ENCODE peak calls at places on chromosomes 1 and 21, in nine cellular contexts. U is H1, R is stomach, W is pancreas, M is mucosa of descending colon, G is A673, Q is lower lobe of right lung, J is iPS DF 6.9, S is K562. O is an unnamed sample. For H3K4me1, the result is how much of the 10 kb centered on the place peaks cover.

GRCh38 chr1:168509204-168509603 is 34.6 kb downstream of the XCL2 start:
- DNase-seq in U (no peak), R (no peak), W (no peak), M (no peak), G (no peak), Q (no peak), J (no peak), S (no peak), O (no peak)

GRCh38 chr1:145886390-145886789 is 724 bp upstream of the ANKRD35 start:
- DNase-seq in U (no peak), R (no peak), W (no peak), M (no peak), G (no peak), Q (no peak), J (no peak), S (peak), O (no peak)

GRCh38 chr1:41670558-41670957 is 186.1 kb upstream of the EDN2 start:
- DNase-seq in U (no peak), R (no peak), W (no peak), M (no peak), G (no peak), Q (no peak), J (no peak), S (no peak), O (no peak)

GRCh38 chr1:48917901-48918603 is 141.4 kb upstream of the BEND5 start:
- DNase-seq in U (no peak), R (no peak), W (no peak), M (no peak), G (no peak), Q (peak), J (no peak), S (no peak), O (no peak)

GRCh38 chr1:10424034-10424433 is 6.2 kb upstream of the CENPS start:
- DNase-seq in U (no peak), R (no peak), W (no peak), M (no peak), G (no peak), Q (no peak), J (no peak), S (peak), O (no peak)

GRCh38 chr21:45594721-45595489 is 48.6 kb upstream of the PCBP3 start:
- DNase-seq in U (no peak), R (no peak), W (no peak), M (no peak), G (no peak), Q (peak), J (no peak), S (no peak), O (no peak)

GRCh38 chr1:18280956-18281355 is 173.4 kb downstream of the IGSF21 start:
- DNase-seq in U (no peak), R (no peak), W (no peak), M (no peak), G (no peak), Q (no peak), J (no peak), S (no peak), O (no peak)

GRCh38 chr1:224819861-224820260 is 109.6 kb upstream of the DNAH14 start:
- DNase-seq in U (no peak), R (no peak), W (no peak), M (no peak), G (no peak), Q (no peak), J (no peak), S (no peak), O (no peak)

GRCh38 chr1:5955479-5955977 is 36.7 kb downstream of the NPHP4 start:
- DNase-seq in U (no peak), R (no peak), W (no peak), M (no peak), G (no peak), Q (no peak), J (no peak), S (no peak), O (no peak)

GRCh38 chr1:24094554-24094953 is 17.4 kb downstream of the MYOM3 start:
- DNase-seq in U (no peak), R (no peak), W (peak), M (no peak), G (no peak), Q (peak), J (no peak), S (no peak), O (no peak)

GRCh38 chr1:9344426-9345200 is 51.9 kb downstream of the SPSB1 start:
- DNase-seq in U (no peak), R (no peak), W (no peak), M (no peak), G (no peak), Q (no peak), J (no peak), S (no peak), O (no peak)

GRCh38 chr1:206923961-206924548 is 2.3 kb upstream of the FCMR start:
- DNase-seq in U (no peak), R (no peak), W (no peak), M (no peak), G (no peak), Q (no peak), J (no peak), S (no peak), O (no peak)

GRCh38 chr1:19081218-19081893 is 124.9 kb upstream of the IFFO2 start:
- DNase-seq in U (no peak), R (no peak), W (no peak), M (no peak), G (peak), Q (no peak), J (no peak), S (peak), O (no peak)

GRCh38 chr1:226608699-226609505 is 60.3 kb downstream of the STUM start:
- DNase-seq in U (peak), R (peak), W (no peak), M (no peak), G (peak), Q (peak), J (peak), S (peak), O (no peak)

GRCh38 chr1:30692201-30692947 is 31.0 kb downstream of the MATN1 start:
- DNase-seq in U (no peak), R (no peak), W (no peak), M (no peak), G (no peak), Q (no peak), J (no peak), S (no peak), O (no peak)

GRCh38 chr1:179142889-179143299 is 61.0 kb downstream of the TOR3A start:
- DNase-seq in U (no peak), R (no peak), W (no peak), M (no peak), G (peak), Q (no peak), J (no peak), S (peak), O (no peak)

GRCh38 chr21:43769325-43769958 is 6.7 kb downstream of the CSTB start:
- DNase-seq in U (no peak), R (no peak), W (no peak), M (no peak), G (no peak), Q (no peak), J (no peak), S (no peak), O (no peak)

GRCh38 chr1:92408825-92409224 is 77.9 kb downstream of the GFI1 start:
- DNase-seq in U (no peak), R (no peak), W (no peak), M (no peak), G (no peak), Q (no peak), J (no peak), S (no peak), O (no peak)

GRCh38 chr1:1422465-1423244 is 1.6 kb upstream of the ANKRD65 start:
- DNase-seq in U (no peak), R (no peak), W (peak), M (peak), G (no peak), Q (no peak), J (no peak), S (peak), O (no peak)

GRCh38 chr1:156356875-156357534 is 12.0 kb upstream of the RHBG start:
- DNase-seq in U (peak), R (peak), W (peak), M (peak), G (peak), Q (peak), J (peak), S (peak), O (no peak)

GRCh38 chr1:52127181-52128175 is 14.4 kb upstream of the ZFYVE9 start:
- DNase-seq in U (no peak), R (no peak), W (no peak), M (no peak), G (peak), Q (no peak), J (no peak), S (peak), O (no peak)

GRCh38 chr1:159991513-159991912 is 37.5 kb upstream of the SLAMF9 start:
- DNase-seq in U (no peak), R (peak), W (no peak), M (no peak), G (peak), Q (no peak), J (no peak), S (no peak), O (no peak)

GRCh38 chr1:32353431-32353830 is 8.9 kb downstream of the FAM229A start:
- DNase-seq in U (no peak), R (no peak), W (peak), M (peak), G (no peak), Q (no peak), J (no peak), S (no peak), O (no peak)

GRCh38 chr1:218350909-218351616 is 5.9 kb downstream of the TGFB2 start:
- DNase-seq in U (no peak), R (no peak), W (no peak), M (no peak), G (peak), Q (no peak), J (no peak), S (no peak), O (no peak)

GRCh38 chr1:231727171-231727570 is 100.6 kb downstream of the DISC1 start:
- DNase-seq in U (no peak), R (no peak), W (no peak), M (no peak), G (no peak), Q (no peak), J (no peak), S (no peak), O (no peak)

GRCh38 chr1:53503433-53503925 is 44.3 kb downstream of the DMRTB1 start:
- DNase-seq in U (no peak), R (no peak), W (no peak), M (no peak), G (no peak), Q (no peak), J (no peak), S (no peak), O (no peak)

GRCh38 chr1:19368050-19368449 is 55.9 kb downstream of the SLC66A1 start:
- DNase-seq in U (no peak), R (no peak), W (peak), M (no peak), G (no peak), Q (no peak), J (no peak), S (no peak), O (no peak)

GRCh38 chr1:17869826-17870225 is 114.7 kb downstream of the ACTL8 start:
- DNase-seq in U (no peak), R (no peak), W (no peak), M (no peak), G (no peak), Q (no peak), J (no peak), S (no peak), O (no peak)

GRCh38 chr21:46080171-46081021 is 17.5 kb upstream of the COL6A2 start:
- DNase-seq in U (no peak), R (peak), W (no peak), M (peak), G (no peak), Q (peak), J (no peak), S (no peak), O (no peak)

GRCh38 chr1:153422450-153423068 is 6.2 kb downstream of the S100A7A start:
- DNase-seq in U (no peak), R (peak), W (peak), M (no peak), G (peak), Q (peak), J (peak), S (peak), O (no peak)

GRCh38 chr1:50979964-50980363 is 9.9 kb downstream of the CDKN2C start:
- DNase-seq in U (no peak), R (no peak), W (no peak), M (no peak), G (no peak), Q (no peak), J (no peak), S (no peak), O (no peak)

GRCh38 chr1:167533851-167534300 is 15.5 kb upstream of the CD247 start:
- DNase-seq in U (peak), R (peak), W (no peak), M (no peak), G (peak), Q (peak), J (peak), S (peak), O (peak)

GRCh38 chr1:205516362-205516761 is 11.9 kb downstream of the CDK18 start:
- DNase-seq in U (no peak), R (no peak), W (no peak), M (no peak), G (no peak), Q (no peak), J (no peak), S (no peak), O (no peak)
- H3K4me1 ChIP-seq in U (under half), R (under half), W (under half), M (under half), G (half or more), Q (under half), J (under half), S (under half), O (under half)

GRCh38 chr1:80050085-80050484 is 1043.6 kb upstream of the ADGRL4 start:
- DNase-seq in U (no peak), R (no peak), W (peak), M (no peak), G (no peak), Q (no peak), J (no peak), S (no peak), O (no peak)
- H3K4me3 ChIP-seq in U (no peak), R (no peak), W (no peak), M (no peak), G (no peak), Q (no peak), J (no peak), S (no peak), O (no peak)

GRCh38 chr1:246573481-246573880 is 7.2 kb downstream of the CNST start:
- DNase-seq in U (no peak), R (no peak), W (no peak), M (no peak), G (no peak), Q (no peak), J (no peak), S (no peak), O (no peak)
- H3K4me1 ChIP-seq in U (under half), R (under half), W (under half), M (under half), G (under half), Q (half or more), J (under half), S (under half), O (under half)

GRCh38 chr1:193827516-193827915 is 641.1 kb upstream of the B3GALT2 start:
- DNase-seq in U (no peak), R (no peak), W (no peak), M (no peak), G (no peak), Q (no peak), J (no peak), S (no peak), O (no peak)
- H3K4me3 ChIP-seq in U (no peak), R (no peak), W (no peak), M (no peak), G (no peak), Q (no peak), J (no peak), S (no peak), O (no peak)

DNA sequence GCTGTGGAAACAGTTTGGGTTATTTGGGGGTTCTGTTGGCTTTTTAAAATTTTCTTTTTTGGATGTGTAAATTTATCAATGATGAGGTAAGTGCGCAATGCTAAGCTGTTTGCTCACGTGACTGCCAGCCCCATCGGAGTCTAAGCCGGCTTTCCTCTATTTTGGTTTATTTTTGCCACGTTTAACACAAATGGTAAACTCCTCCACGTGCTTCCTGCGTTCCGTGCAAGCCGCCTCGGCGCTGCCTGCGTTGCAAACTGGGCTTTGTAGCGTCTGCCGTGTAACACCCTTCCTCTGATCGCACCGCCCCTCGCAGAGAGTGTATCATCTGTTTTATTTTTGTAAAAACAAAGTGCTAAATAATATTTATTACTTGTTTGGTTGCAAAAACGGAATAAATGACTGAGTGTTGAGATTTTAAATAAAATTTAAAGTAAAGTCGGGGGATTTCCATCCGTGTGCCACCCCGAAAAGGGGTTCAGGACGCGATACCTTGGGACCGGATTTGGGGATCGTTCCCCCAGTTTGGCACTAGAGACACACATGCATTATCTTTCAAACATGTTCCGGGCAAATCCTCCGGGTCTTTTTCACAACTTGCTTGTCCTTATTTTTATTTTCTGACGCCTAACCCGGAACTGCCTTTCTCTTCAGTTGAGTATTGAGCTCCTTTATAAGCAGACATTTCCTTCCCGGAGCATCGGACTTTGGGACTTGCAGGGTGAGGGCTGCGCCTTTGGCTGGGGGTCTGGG is 3.2 kb downstream of the OLIG2 start:
- DNase-seq in U (no peak), R (no peak), W (no peak), M (no peak), G (peak), Q (no peak), J (no peak), S (no peak), O (no peak)
- H3K4me1 ChIP-seq in U (under half), R (under half), W (under half), M (under half), G (under half), Q (under half), J (under half), S (under half), O (half or more)

DNA sequence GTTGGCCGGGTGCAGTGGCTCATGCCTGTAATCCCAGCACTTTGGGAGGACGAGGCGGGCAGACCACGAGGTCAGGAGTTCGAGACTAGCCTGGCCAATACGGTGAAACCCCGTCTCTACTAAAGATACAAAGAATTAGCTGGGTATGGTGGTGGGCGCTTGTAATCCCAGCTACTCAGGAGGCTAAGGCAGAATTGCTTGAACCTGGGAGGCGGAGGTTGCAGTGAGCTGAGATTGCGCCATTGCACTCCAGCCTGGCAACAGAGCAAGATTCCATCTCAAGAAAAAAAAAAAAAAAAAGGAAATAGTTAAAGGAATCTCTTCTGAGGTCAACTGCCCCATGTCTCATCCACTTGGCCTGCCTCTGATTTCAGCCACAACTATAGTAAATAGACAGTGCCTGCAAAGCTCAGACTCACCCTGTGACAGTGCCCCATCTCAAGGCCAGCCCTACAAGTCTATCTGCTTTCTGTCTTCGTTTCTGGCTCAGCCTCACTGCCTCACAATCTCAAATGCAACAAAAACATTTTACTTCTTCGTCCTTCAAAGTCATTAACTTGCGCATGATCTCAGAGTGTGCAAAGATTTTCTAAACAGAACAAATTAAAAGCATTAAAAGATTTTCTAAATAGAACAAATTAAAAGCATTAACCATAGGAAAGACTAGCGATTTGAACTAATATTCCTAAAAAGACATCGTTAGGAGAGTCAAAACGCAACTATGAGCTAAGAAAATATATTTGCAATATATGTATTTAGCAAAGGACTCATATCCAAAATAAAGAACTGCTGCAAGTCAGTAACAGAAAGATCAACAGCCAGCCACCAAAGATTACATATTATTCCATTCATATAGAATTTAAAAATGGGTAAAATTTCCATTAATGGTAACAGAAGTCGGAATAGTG is 65.0 kb upstream of the PRDX6 start:
- DNase-seq in U (no peak), R (no peak), W (no peak), M (no peak), G (no peak), Q (no peak), J (no peak), S (no peak), O (no peak)
- H3K4me3 ChIP-seq in U (no peak), R (no peak), W (no peak), M (no peak), G (no peak), Q (no peak), J (no peak), S (no peak), O (no peak)

DNA sequence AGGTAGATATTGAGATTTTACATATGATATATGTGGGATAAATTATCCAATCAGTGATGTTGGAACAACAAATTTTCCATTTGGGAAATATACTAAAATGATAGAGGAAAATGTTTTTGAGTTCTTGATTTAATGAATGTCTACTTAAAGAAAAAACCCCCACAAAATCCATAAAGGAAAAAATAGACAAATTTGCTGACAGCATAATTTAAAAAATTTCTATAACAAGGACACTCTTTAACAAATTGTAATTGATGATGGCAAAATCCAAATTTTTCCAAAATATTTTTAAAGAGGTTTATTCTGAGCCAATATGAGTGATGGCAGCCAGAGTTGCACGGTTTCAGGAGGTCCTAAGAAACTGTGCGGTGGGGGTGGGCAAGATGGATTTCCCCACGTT is 51.9 kb upstream of the RHOU start:
- DNase-seq in U (no peak), R (no peak), W (no peak), M (no peak), G (no peak), Q (no peak), J (no peak), S (no peak), O (no peak)
- H3K4me1 ChIP-seq in U (under half), R (under half), W (under half), M (under half), G (under half), Q (under half), J (under half), S (under half), O (under half)

GRCh38 chr1:83917961-83918360 is 81.0 kb downstream of the TTLL7 start:
- DNase-seq in U (no peak), R (no peak), W (no peak), M (no peak), G (no peak), Q (no peak), J (no peak), S (no peak), O (no peak)
- H3K4me3 ChIP-seq in U (no peak), R (no peak), W (no peak), M (no peak), G (no peak), Q (no peak), J (no peak), S (no peak), O (no peak)

O was measured in esophagus squamous epithelium.